ENCODE peak calls at places on chromosome 6, in ten cellular contexts. One of them, this sample, is unnamed.

GRCh38 chr6:4371207-4371921 is 236.0 kb upstream of the ECI2 start:
- DNase-seq in activated CD4-positive, alpha-beta T cell treated with anti-CD3 and anti-CD28 coated beads, Interleukin-2, amount 50 U/mL, for 24 hours: no peak
- DNase-seq in iris pigment epithelial cell: peak; percentile 66
- DNase-seq in activated effector memory CD4-positive, alpha-beta T cell treated with anti-CD3 and anti-CD28 coated beads, Interleukin-2, amount 50 U/mL, for 16 hours: no peak
- DNase-seq in mesenteric fat pad: no peak
- DNase-seq in HTR-8/SVneo: no peak
- DNase-seq in GDM1: no peak
- DNase-seq in effector memory CD8-positive, alpha-beta T cell: no peak
- DNase-seq in posterior vena cava: peak; percentile 87
- DNase-seq in stimulated activated CD4-positive, alpha-beta T cell treated with anti-CD3 and anti-CD28 coated beads, Interleukin-1b, Interleukin-23, amount 100 ng/mL, for 1 hour: no peak
- DNase-seq in this sample: peak; percentile 76

GRCh38 chr6:127971945-127972391 is 71.1 kb upstream of the THEMIS start:
- DNase-seq in activated CD4-positive, alpha-beta T cell treated with anti-CD3 and anti-CD28 coated beads, Interleukin-2, amount 50 U/mL, for 24 hours: peak; percentile 40
- DNase-seq in iris pigment epithelial cell: peak; percentile 94
- DNase-seq in activated effector memory CD4-positive, alpha-beta T cell treated with anti-CD3 and anti-CD28 coated beads, Interleukin-2, amount 50 U/mL, for 16 hours: peak; percentile 77
- DNase-seq in mesenteric fat pad: no peak
- DNase-seq in HTR-8/SVneo: peak; percentile 45
- DNase-seq in GDM1: no peak
- DNase-seq in effector memory CD8-positive, alpha-beta T cell: peak; percentile 37
- DNase-seq in posterior vena cava: no peak
- DNase-seq in stimulated activated CD4-positive, alpha-beta T cell treated with anti-CD3 and anti-CD28 coated beads, Interleukin-1b, Interleukin-23, amount 100 ng/mL, for 1 hour: peak; percentile 16
- DNase-seq in this sample: no peak

GRCh38 chr6:5151955-5152401 is 66.8 kb downstream of the PPP1R3G start:
- DNase-seq in activated CD4-positive, alpha-beta T cell treated with anti-CD3 and anti-CD28 coated beads, Interleukin-2, amount 50 U/mL, for 24 hours: no peak
- DNase-seq in iris pigment epithelial cell: peak; percentile 80
- DNase-seq in activated effector memory CD4-positive, alpha-beta T cell treated with anti-CD3 and anti-CD28 coated beads, Interleukin-2, amount 50 U/mL, for 16 hours: no peak
- DNase-seq in mesenteric fat pad: no peak
- DNase-seq in HTR-8/SVneo: peak; percentile 53
- DNase-seq in GDM1: no peak
- DNase-seq in effector memory CD8-positive, alpha-beta T cell: no peak
- DNase-seq in posterior vena cava: no peak
- DNase-seq in stimulated activated CD4-positive, alpha-beta T cell treated with anti-CD3 and anti-CD28 coated beads, Interleukin-1b, Interleukin-23, amount 100 ng/mL, for 1 hour: no peak
- DNase-seq in this sample: no peak

GRCh38 chr6:17851720-17852161 is 135.7 kb downstream of the KIF13A start:
- DNase-seq in activated CD4-positive, alpha-beta T cell treated with anti-CD3 and anti-CD28 coated beads, Interleukin-2, amount 50 U/mL, for 24 hours: no peak
- DNase-seq in iris pigment epithelial cell: peak; percentile 75
- DNase-seq in activated effector memory CD4-positive, alpha-beta T cell treated with anti-CD3 and anti-CD28 coated beads, Interleukin-2, amount 50 U/mL, for 16 hours: no peak
- DNase-seq in mesenteric fat pad: no peak
- DNase-seq in HTR-8/SVneo: no peak
- DNase-seq in GDM1: no peak
- DNase-seq in effector memory CD8-positive, alpha-beta T cell: no peak
- DNase-seq in posterior vena cava: no peak
- DNase-seq in stimulated activated CD4-positive, alpha-beta T cell treated with anti-CD3 and anti-CD28 coated beads, Interleukin-1b, Interleukin-23, amount 100 ng/mL, for 1 hour: no peak
- DNase-seq in this sample: no peak

GRCh38 chr6:46323312-46323965 is 152.7 kb upstream of the ENPP5 start:
- DNase-seq in activated CD4-positive, alpha-beta T cell treated with anti-CD3 and anti-CD28 coated beads, Interleukin-2, amount 50 U/mL, for 24 hours: no peak
- DNase-seq in iris pigment epithelial cell: peak; percentile 98
- DNase-seq in activated effector memory CD4-positive, alpha-beta T cell treated with anti-CD3 and anti-CD28 coated beads, Interleukin-2, amount 50 U/mL, for 16 hours: no peak
- DNase-seq in mesenteric fat pad: no peak
- DNase-seq in HTR-8/SVneo: peak; percentile 36
- DNase-seq in GDM1: no peak
- DNase-seq in effector memory CD8-positive, alpha-beta T cell: no peak
- DNase-seq in posterior vena cava: no peak
- DNase-seq in stimulated activated CD4-positive, alpha-beta T cell treated with anti-CD3 and anti-CD28 coated beads, Interleukin-1b, Interleukin-23, amount 100 ng/mL, for 1 hour: no peak
- DNase-seq in this sample: no peak

GRCh38 chr6:156279306-156279969 is 497.7 kb upstream of the ARID1B start:
- DNase-seq in activated CD4-positive, alpha-beta T cell treated with anti-CD3 and anti-CD28 coated beads, Interleukin-2, amount 50 U/mL, for 24 hours: no peak
- DNase-seq in iris pigment epithelial cell: no peak
- DNase-seq in activated effector memory CD4-positive, alpha-beta T cell treated with anti-CD3 and anti-CD28 coated beads, Interleukin-2, amount 50 U/mL, for 16 hours: no peak
- DNase-seq in mesenteric fat pad: no peak
- DNase-seq in HTR-8/SVneo: no peak
- DNase-seq in GDM1: no peak
- DNase-seq in effector memory CD8-positive, alpha-beta T cell: no peak
- DNase-seq in posterior vena cava: no peak
- DNase-seq in stimulated activated CD4-positive, alpha-beta T cell treated with anti-CD3 and anti-CD28 coated beads, Interleukin-1b, Interleukin-23, amount 100 ng/mL, for 1 hour: no peak
- DNase-seq in this sample: no peak

GRCh38 chr6:144661101-144661806 is 376.1 kb downstream of the UTRN start:
- DNase-seq in activated CD4-positive, alpha-beta T cell treated with anti-CD3 and anti-CD28 coated beads, Interleukin-2, amount 50 U/mL, for 24 hours: no peak
- DNase-seq in iris pigment epithelial cell: no peak
- DNase-seq in activated effector memory CD4-positive, alpha-beta T cell treated with anti-CD3 and anti-CD28 coated beads, Interleukin-2, amount 50 U/mL, for 16 hours: no peak
- DNase-seq in mesenteric fat pad: no peak
- DNase-seq in HTR-8/SVneo: no peak
- DNase-seq in GDM1: no peak
- DNase-seq in effector memory CD8-positive, alpha-beta T cell: no peak
- DNase-seq in posterior vena cava: no peak
- DNase-seq in stimulated activated CD4-positive, alpha-beta T cell treated with anti-CD3 and anti-CD28 coated beads, Interleukin-1b, Interleukin-23, amount 100 ng/mL, for 1 hour: no peak
- DNase-seq in this sample: no peak

GRCh38 chr6:144590540-144590939 is 305.4 kb downstream of the UTRN start:
- DNase-seq in activated CD4-positive, alpha-beta T cell treated with anti-CD3 and anti-CD28 coated beads, Interleukin-2, amount 50 U/mL, for 24 hours: no peak
- DNase-seq in iris pigment epithelial cell: no peak
- DNase-seq in activated effector memory CD4-positive, alpha-beta T cell treated with anti-CD3 and anti-CD28 coated beads, Interleukin-2, amount 50 U/mL, for 16 hours: no peak
- DNase-seq in mesenteric fat pad: no peak
- DNase-seq in HTR-8/SVneo: no peak
- DNase-seq in GDM1: no peak
- DNase-seq in effector memory CD8-positive, alpha-beta T cell: no peak
- DNase-seq in posterior vena cava: no peak
- DNase-seq in stimulated activated CD4-positive, alpha-beta T cell treated with anti-CD3 and anti-CD28 coated beads, Interleukin-1b, Interleukin-23, amount 100 ng/mL, for 1 hour: no peak
- DNase-seq in this sample: no peak

GRCh38 chr6:158068893-158069799 is 87.5 kb downstream of the SYNJ2 start:
- DNase-seq in activated CD4-positive, alpha-beta T cell treated with anti-CD3 and anti-CD28 coated beads, Interleukin-2, amount 50 U/mL, for 24 hours: no peak
- DNase-seq in iris pigment epithelial cell: peak; percentile 63
- DNase-seq in activated effector memory CD4-positive, alpha-beta T cell treated with anti-CD3 and anti-CD28 coated beads, Interleukin-2, amount 50 U/mL, for 16 hours: no peak
- DNase-seq in mesenteric fat pad: no peak
- DNase-seq in HTR-8/SVneo: peak; percentile 73
- DNase-seq in GDM1: no peak
- DNase-seq in effector memory CD8-positive, alpha-beta T cell: no peak
- DNase-seq in posterior vena cava: peak; percentile 4
- DNase-seq in stimulated activated CD4-positive, alpha-beta T cell treated with anti-CD3 and anti-CD28 coated beads, Interleukin-1b, Interleukin-23, amount 100 ng/mL, for 1 hour: no peak
- DNase-seq in this sample: no peak

GRCh38 chr6:138240476-138241245 is 22.4 kb upstream of the PBOV1 start:
- DNase-seq in activated CD4-positive, alpha-beta T cell treated with anti-CD3 and anti-CD28 coated beads, Interleukin-2, amount 50 U/mL, for 24 hours: no peak
- DNase-seq in iris pigment epithelial cell: peak; percentile 53
- DNase-seq in activated effector memory CD4-positive, alpha-beta T cell treated with anti-CD3 and anti-CD28 coated beads, Interleukin-2, amount 50 U/mL, for 16 hours: no peak
- DNase-seq in mesenteric fat pad: no peak
- DNase-seq in HTR-8/SVneo: peak; percentile 21
- DNase-seq in GDM1: no peak
- DNase-seq in effector memory CD8-positive, alpha-beta T cell: no peak
- DNase-seq in posterior vena cava: no peak
- DNase-seq in stimulated activated CD4-positive, alpha-beta T cell treated with anti-CD3 and anti-CD28 coated beads, Interleukin-1b, Interleukin-23, amount 100 ng/mL, for 1 hour: no peak
- DNase-seq in this sample: no peak

GRCh38 chr6:151067684-151068596 is 171.8 kb upstream of the AKAP12 start:
- DNase-seq in activated CD4-positive, alpha-beta T cell treated with anti-CD3 and anti-CD28 coated beads, Interleukin-2, amount 50 U/mL, for 24 hours: no peak
- DNase-seq in iris pigment epithelial cell: peak; percentile 97
- DNase-seq in activated effector memory CD4-positive, alpha-beta T cell treated with anti-CD3 and anti-CD28 coated beads, Interleukin-2, amount 50 U/mL, for 16 hours: no peak
- DNase-seq in mesenteric fat pad: peak; percentile 89
- DNase-seq in HTR-8/SVneo: no peak
- DNase-seq in GDM1: no peak
- DNase-seq in effector memory CD8-positive, alpha-beta T cell: no peak
- DNase-seq in posterior vena cava: peak; percentile 87
- DNase-seq in stimulated activated CD4-positive, alpha-beta T cell treated with anti-CD3 and anti-CD28 coated beads, Interleukin-1b, Interleukin-23, amount 100 ng/mL, for 1 hour: no peak
- DNase-seq in this sample: peak; percentile 67

GRCh38 chr6:83193747-83194582 is 808 bp downstream of the RWDD2A start:
- DNase-seq in activated CD4-positive, alpha-beta T cell treated with anti-CD3 and anti-CD28 coated beads, Interleukin-2, amount 50 U/mL, for 24 hours: no peak
- DNase-seq in iris pigment epithelial cell: peak; percentile 11
- DNase-seq in activated effector memory CD4-positive, alpha-beta T cell treated with anti-CD3 and anti-CD28 coated beads, Interleukin-2, amount 50 U/mL, for 16 hours: peak; percentile 73
- DNase-seq in mesenteric fat pad: peak; percentile 90
- DNase-seq in HTR-8/SVneo: peak; percentile 39
- DNase-seq in GDM1: no peak
- DNase-seq in effector memory CD8-positive, alpha-beta T cell: no peak
- DNase-seq in posterior vena cava: peak; percentile 84
- DNase-seq in stimulated activated CD4-positive, alpha-beta T cell treated with anti-CD3 and anti-CD28 coated beads, Interleukin-1b, Interleukin-23, amount 100 ng/mL, for 1 hour: no peak
- DNase-seq in this sample: no peak